ENCODE peak calls at places on chromosomes 2 and 18, in four cellular contexts. F, V, S and C are unnamed samples.

GRCh38 chr2:191352536-191352935 is 107.3 kb downstream of the MYO1B start:
- DNase-seq in F (peak), V (no peak), S (no peak), C (no peak)

GRCh38 chr2:86788881-86789686 is 1.6 kb downstream of the CD8A start:
- DNase-seq in F (no peak), V (no peak), S (no peak), C (no peak)

GRCh38 chr2:141766225-141766624 is 364.6 kb downstream of the LRP1B start:
- DNase-seq in F (no peak), V (no peak), S (no peak), C (no peak)

GRCh38 chr2:230762317-230762896 is 49.8 kb downstream of the CAB39 start:
- DNase-seq in F (no peak), V (no peak), S (no peak), C (no peak)

GRCh38 chr2:63984606-63985359 is 34.4 kb downstream of the VPS54 start:
- DNase-seq in F (no peak), V (no peak), S (no peak), C (no peak)

GRCh38 chr18:23981369-23981768 is 33.2 kb upstream of the TTC39C start:
- DNase-seq in F (no peak), V (no peak), S (no peak), C (no peak)

GRCh38 chr2:68721482-68722071 is 13.0 kb upstream of the ARHGAP25 start:
- DNase-seq in F (no peak), V (peak), S (no peak), C (no peak)

GRCh38 chr2:109348190-109348589 is 219.2 kb downstream of the SH3RF3 start:
- DNase-seq in F (no peak), V (no peak), S (no peak), C (no peak)

GRCh38 chr2:36366491-36367120 is 11.0 kb downstream of the CRIM1 start:
- DNase-seq in F (no peak), V (no peak), S (no peak), C (no peak)

GRCh38 chr18:8389391-8390340 is 219.6 kb upstream of the RAB12 start:
- DNase-seq in F (peak), V (peak), S (peak), C (peak)

GRCh38 chr2:127326289-127326945 is 32.5 kb upstream of the ERCC3 start:
- DNase-seq in F (no peak), V (no peak), S (no peak), C (no peak)

GRCh38 chr2:216021768-216022167 is 8.4 kb upstream of the MREG start:
- DNase-seq in F (no peak), V (no peak), S (no peak), C (no peak)

GRCh38 chr2:17125989-17126620 is 392.1 kb downstream of the RAD51AP2 start:
- DNase-seq in F (no peak), V (no peak), S (no peak), C (no peak)

GRCh38 chr2:17122887-17123501 is 395.2 kb downstream of the RAD51AP2 start:
- DNase-seq in F (no peak), V (no peak), S (no peak), C (no peak)

DNA sequence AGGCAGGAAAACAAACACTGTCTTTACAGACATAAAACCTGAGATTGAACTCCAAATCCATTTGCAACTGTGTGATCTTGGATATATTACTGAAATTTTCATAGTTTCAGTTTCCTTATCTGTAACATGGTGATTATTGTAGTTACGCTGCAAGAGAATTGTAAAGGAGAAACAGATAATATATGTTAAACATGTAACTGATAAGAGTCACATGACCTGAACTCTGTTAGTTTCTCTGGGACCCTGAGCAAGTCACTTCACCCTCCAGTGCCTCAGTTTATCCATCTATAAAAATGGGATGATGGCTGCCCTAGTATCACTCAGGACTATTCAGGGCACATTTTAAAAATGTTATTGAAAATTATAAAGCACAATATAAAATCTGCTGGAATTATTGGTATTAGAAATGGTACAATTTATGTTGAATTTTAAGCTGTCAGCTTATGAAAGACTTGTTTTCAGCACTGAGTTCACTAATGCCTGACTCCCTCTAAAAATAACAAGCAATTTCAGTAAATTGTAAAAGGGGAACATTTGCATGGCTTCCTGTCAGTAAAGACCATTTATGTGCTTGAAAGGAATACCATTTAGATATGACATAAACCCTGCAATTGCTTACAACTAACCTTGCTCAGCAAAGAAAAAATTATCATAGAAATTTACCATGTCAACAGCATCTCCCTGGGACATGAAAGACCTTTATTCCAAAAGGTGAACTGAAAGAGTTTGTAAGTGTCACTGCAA is 393.5 kb downstream of the RAD51AP2 start:
- DNase-seq in F (no peak), V (no peak), S (no peak), C (no peak)
- TF ChIP-seq CTCF in F (no peak), V (no peak), S (no peak), C (no peak)

GRCh38 chr2:39119732-39120520 is 925 bp downstream of the SOS1 start:
- DNase-seq in F (no peak), V (no peak), S (no peak), C (peak)
- TF ChIP-seq CTCF in F (no peak), V (no peak), S (no peak), C (no peak)

GRCh38 chr2:100237046-100237615 is 85.2 kb downstream of the LONRF2 start:
- DNase-seq in F (no peak), V (no peak), S (no peak), C (peak)
- TF ChIP-seq CTCF in F (no peak), V (no peak), S (no peak), C (no peak)

GRCh38 chr18:69900941-69901340 is 46.7 kb downstream of the CD226 start:
- DNase-seq in F (no peak), V (no peak), S (no peak), C (no peak)
- TF ChIP-seq CTCF in F (no peak), V (no peak), S (no peak), C (no peak)

GRCh38 chr2:97914691-97915213 is 81.0 kb downstream of the TMEM131 start:
- DNase-seq in F (no peak), V (no peak), S (no peak), C (no peak)

GRCh38 chr2:97924194-97924593 is 71.6 kb downstream of the TMEM131 start:
- DNase-seq in F (no peak), V (no peak), S (no peak), C (no peak)

GRCh38 chr2:97918818-97919217 is 76.9 kb downstream of the TMEM131 start:
- DNase-seq in F (no peak), V (no peak), S (no peak), C (no peak)

GRCh38 chr2:97919858-97920257 is 75.9 kb downstream of the TMEM131 start:
- DNase-seq in F (no peak), V (no peak), S (no peak), C (no peak)
- TF ChIP-seq CTCF in F (no peak), V (no peak), S (no peak), C (no peak)

DNA sequence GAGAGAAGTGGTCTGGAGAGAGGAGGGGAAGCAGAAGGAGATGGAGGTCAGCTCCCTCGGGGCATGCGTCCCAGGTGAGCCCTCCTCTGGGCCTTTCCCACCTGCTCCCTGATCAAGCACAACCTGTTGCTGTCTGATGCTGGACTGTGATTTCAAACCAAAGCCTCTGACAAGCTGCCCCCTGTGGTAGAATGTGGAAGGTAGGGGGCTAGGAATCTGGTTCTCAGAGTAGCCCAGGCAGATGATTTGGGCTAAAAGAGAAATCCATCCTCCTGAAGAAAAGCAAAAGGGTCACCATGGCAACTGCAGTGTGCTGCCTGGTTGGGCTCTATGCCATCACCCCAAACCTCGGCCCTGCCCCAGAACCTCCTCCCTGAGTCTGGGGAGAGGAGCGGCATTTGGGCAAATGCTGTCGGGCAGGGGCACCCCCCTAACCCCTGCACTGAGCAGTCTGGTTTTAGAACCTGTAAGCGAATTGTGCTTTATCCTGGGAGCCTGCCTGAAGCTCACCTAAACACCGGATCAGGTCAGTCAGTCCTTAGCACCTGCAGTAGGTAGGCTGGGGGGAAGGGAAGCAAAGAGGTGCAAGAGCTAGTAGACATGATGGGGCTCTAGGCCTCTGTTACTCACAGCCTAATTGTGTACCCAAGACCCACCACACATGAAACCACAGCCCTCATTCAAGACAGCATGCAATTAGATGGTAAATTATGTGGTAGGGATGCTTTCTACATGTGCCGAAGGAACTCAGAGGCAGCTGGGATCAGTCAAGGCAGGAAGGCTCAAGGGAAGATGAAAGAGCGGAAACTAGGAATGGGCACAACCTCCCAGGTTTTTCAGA is 83.6 kb downstream of the DNMT3A start:
- DNase-seq in F (no peak), V (no peak), S (no peak), C (no peak)
- TF ChIP-seq CTCF in F (peak), V (no peak), S (no peak), C (no peak)